ENCODE peak calls at places on chromosomes 6 and 20, in nine cellular contexts. R is CD8-positive, alpha-beta memory T cell; H is Karpas-422; B is endodermal cell; O is IMR-90; A is fibroblast of lung; N is stomach; E is MM.1S; F is BJ. J is an unnamed sample.

GRCh38 chr6:127514396-127515227 is 4.5 kb downstream of the MTCL3 start:
- DNase-seq in R (peak), H (no peak), B (peak), O (peak), A (peak), N (no peak), E (no peak), F (no peak), J (no peak)

GRCh38 chr6:127547215-127547614 is 28.1 kb upstream of the MTCL3 start:
- DNase-seq in R (peak), H (peak), B (peak), O (no peak), A (no peak), N (no peak), E (peak), F (no peak), J (peak)

GRCh38 chr20:16391003-16391402 is 182.2 kb downstream of the KIF16B start:
- DNase-seq in R (no peak), H (peak), B (no peak), O (no peak), A (no peak), N (no peak), E (no peak), F (no peak), J (no peak)

GRCh38 chr20:62175711-62176110 is 7.1 kb upstream of the MTG2 start:
- DNase-seq in R (no peak), H (no peak), B (no peak), O (no peak), A (no peak), N (no peak), E (no peak), F (no peak), J (no peak)

GRCh38 chr6:42393339-42393738 is 58.4 kb downstream of the TRERF1 start:
- DNase-seq in R (no peak), H (no peak), B (no peak), O (no peak), A (no peak), N (peak), E (no peak), F (no peak), J (no peak)

GRCh38 chr20:3223937-3224680 is 14.8 kb downstream of the ITPA start:
- DNase-seq in R (no peak), H (no peak), B (no peak), O (no peak), A (no peak), N (no peak), E (no peak), F (no peak), J (no peak)

GRCh38 chr6:90574610-90575009 is 12.3 kb downstream of the MAP3K7 start:
- DNase-seq in R (no peak), H (no peak), B (no peak), O (peak), A (peak), N (no peak), E (no peak), F (no peak), J (no peak)

GRCh38 chr6:143193571-143194094 is 132.9 kb downstream of the AIG1 start:
- DNase-seq in R (no peak), H (no peak), B (no peak), O (no peak), A (no peak), N (no peak), E (no peak), F (no peak), J (no peak)

GRCh38 chr6:135183532-135184440 is 2.7 kb downstream of the MYB start:
- DNase-seq in R (peak), H (peak), B (peak), O (peak), A (peak), N (peak), E (peak), F (no peak), J (peak)

GRCh38 chr6:2103644-2104523 is 141.5 kb downstream of the GMDS start:
- DNase-seq in R (no peak), H (peak), B (no peak), O (peak), A (peak), N (no peak), E (peak), F (peak), J (peak)

DNA sequence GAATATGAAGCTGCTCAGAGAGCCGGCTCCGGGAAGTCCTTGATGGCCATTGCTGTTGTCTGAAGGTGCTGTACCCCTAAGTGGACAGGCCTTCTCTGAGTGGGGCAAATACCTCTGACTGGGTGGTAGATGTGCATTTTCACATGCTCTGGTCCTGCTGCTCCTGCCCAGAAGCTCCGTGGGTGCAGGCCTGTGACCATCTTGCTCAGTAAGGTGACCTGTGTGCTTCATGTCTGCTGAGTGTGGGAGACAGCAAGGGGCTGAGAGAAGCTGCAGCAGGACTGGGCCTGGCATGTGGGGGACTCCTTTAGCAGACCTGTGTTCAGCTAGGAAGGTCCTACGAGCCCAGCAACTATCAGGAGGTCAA is 5.0 kb downstream of the SPATA2 start:
- DNase-seq in R (no peak), H (no peak), B (no peak), O (no peak), A (no peak), N (no peak), E (no peak), F (no peak), J (no peak)
- H3K4me3 ChIP-seq in R (no peak), H (no peak), B (no peak), O (no peak), A (no peak), N (no peak), E (no peak), F (no peak), J (no peak)

GRCh38 chr20:57552471-57552870 is 8.4 kb upstream of the PCK1 start:
- DNase-seq in R (no peak), H (no peak), B (no peak), O (no peak), A (no peak), N (no peak), E (no peak), F (no peak), J (no peak)
- H3K4me3 ChIP-seq in R (no peak), H (no peak), B (no peak), O (no peak), A (no peak), N (no peak), E (no peak), F (no peak), J (no peak)

GRCh38 chr6:39882567-39882953 is 51.7 kb downstream of the MOCS1 start:
- DNase-seq in R (no peak), H (no peak), B (no peak), O (peak), A (peak), N (no peak), E (no peak), F (peak), J (no peak)
- H3K4me3 ChIP-seq in R (no peak), H (no peak), B (no peak), O (no peak), A (no peak), N (no peak), E (no peak), F (no peak), J (no peak)

DNA sequence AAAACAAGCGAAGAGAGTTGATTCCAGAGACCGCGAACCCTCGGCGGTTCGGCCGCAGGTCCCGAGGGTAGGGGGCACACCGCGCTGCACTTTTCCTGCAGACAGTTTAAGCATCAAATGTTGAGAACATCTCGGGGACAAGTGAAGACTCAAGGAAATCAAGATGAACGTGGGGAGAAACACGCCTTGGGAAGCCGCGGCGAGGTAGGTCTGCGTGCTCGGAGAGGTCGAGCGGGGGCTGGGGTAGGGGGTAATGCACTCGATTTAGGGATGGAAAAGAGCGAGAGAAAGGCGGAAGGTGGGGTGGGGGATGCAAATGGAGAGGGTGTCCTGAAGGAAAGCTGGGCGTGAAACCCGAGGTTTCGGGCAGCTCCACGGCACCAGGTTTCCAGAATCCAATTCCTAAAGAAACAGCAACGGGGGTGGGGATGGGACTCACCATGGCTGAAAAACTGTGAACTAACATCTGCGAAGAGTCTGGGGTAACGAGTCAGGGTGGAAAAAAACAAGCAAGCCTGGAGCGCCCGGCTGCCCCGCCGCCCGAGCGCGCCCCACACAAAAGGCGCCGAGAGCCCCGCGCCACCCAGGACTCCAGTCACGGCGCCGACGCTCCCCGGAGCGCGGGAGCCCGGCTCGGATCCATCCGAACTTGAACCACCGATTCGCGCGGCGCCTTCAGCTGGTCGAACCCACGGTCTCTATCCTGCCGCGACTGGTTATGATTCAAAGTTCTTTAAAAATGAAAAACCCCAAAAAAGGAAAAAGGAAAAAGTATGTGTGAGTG is 3.6 kb downstream of the TFAP2A start:
- DNase-seq in R (no peak), H (no peak), B (peak), O (no peak), A (no peak), N (no peak), E (no peak), F (no peak), J (no peak)
- H3K4me3 ChIP-seq in R (peak), H (no peak), B (peak), O (peak), A (peak), N (peak), E (peak), F (peak), J (peak)

J was measured in GM12865.